ENCODE peak calls at places on chromosomes 2 and 18, in eight cellular contexts. D, N, B, Q, C, F, G and T are unnamed samples.
A peak's percentile ranks its signal among the peaks of the same experiment; 100 is the strongest.

GRCh38 chr2:217393585-217394032 is 533.7 kb upstream of the TNP1 start:
- DNase-seq in D (no peak), N (peak; percentile 64), B (peak; percentile 42), Q (peak; percentile 95), C (no peak), F (peak; percentile 9), G (no peak), T (no peak)

GRCh38 chr18:9025104-9025838 is 77.2 kb upstream of the NDUFV2 start:
- DNase-seq in D (no peak), N (peak; percentile 45), B (no peak), Q (peak; percentile 64), C (peak; percentile 58), F (peak; percentile 22), G (no peak), T (no peak)

GRCh38 chr2:178413472-178414265 is 37.3 kb downstream of the PRKRA start:
- DNase-seq in D (peak; percentile 88), N (peak; percentile 86), B (peak; percentile 67), Q (peak; percentile 62), C (peak; percentile 94), F (peak; percentile 74), G (peak; percentile 65), T (peak; percentile 80)

GRCh38 chr2:42888321-42888720 is 95.9 kb upstream of the HAAO start:
- DNase-seq in D (no peak), N (peak; percentile 70), B (no peak), Q (peak; percentile 41), C (no peak), F (no peak), G (no peak), T (no peak)

GRCh38 chr2:85915606-85916303 is 27.0 kb upstream of the ST3GAL5 start:
- DNase-seq in D (no peak), N (no peak), B (no peak), Q (peak; percentile 48), C (no peak), F (no peak), G (no peak), T (no peak)

GRCh38 chr2:113784823-113785744 is 28.6 kb upstream of the SLC35F5 start:
- DNase-seq in D (no peak), N (no peak), B (peak; percentile 50), Q (peak; percentile 17), C (no peak), F (no peak), G (no peak), T (no peak)

GRCh38 chr2:41943176-41943575 is 104.6 kb upstream of the PKDCC start:
- DNase-seq in D (no peak), N (no peak), B (no peak), Q (no peak), C (no peak), F (no peak), G (no peak), T (no peak)

GRCh38 chr2:56816666-56817065 is 632.9 kb downstream of the CCDC85A start:
- DNase-seq in D (no peak), N (no peak), B (no peak), Q (no peak), C (no peak), F (peak; percentile 4), G (no peak), T (no peak)

GRCh38 chr2:7094113-7094760 is 177.0 kb downstream of the RNF144A start:
- DNase-seq in D (no peak), N (no peak), B (no peak), Q (no peak), C (peak; percentile 58), F (peak; percentile 16), G (no peak), T (no peak)